ENCODE peak calls at places on chromosomes 6 and 20, in nine cellular contexts. R is GM23248, Y is neuronal stem cell, N is astrocyte, H is HCT116, G is fibroblast of lung, Z is colonic mucosa, W is neural progenitor cell, Q is endothelial cell of umbilical vein. S is an unnamed sample.

GRCh38 chr6:136989591-136990578 is 54.9 kb downstream of the IL20RA start:
- DNase-seq in Y (no peak), G (peak), Z (peak), R (peak), W (peak), Q (no peak), H (no peak), N (no peak), S (no peak)

GRCh38 chr6:143999406-143999805 is 8.7 kb downstream of the PLAGL1 start:
- DNase-seq in W (no peak), Y (no peak), G (peak), N (peak), Z (no peak), H (no peak), R (peak), Q (peak), S (peak)

GRCh38 chr6:24359640-24360454 is 2.0 kb upstream of the DCDC2 start:
- DNase-seq in R (peak), G (peak), N (peak), W (peak), Y (peak), H (peak), Z (peak), Q (peak), S (peak)

GRCh38 chr6:3186974-3187382 is 29.6 kb upstream of the TUBB2A start:
- DNase-seq in Q (no peak), W (no peak), N (no peak), R (no peak), Z (no peak), Y (no peak), G (no peak), H (no peak), S (no peak)

GRCh38 chr6:22113046-22113766 is 183.6 kb downstream of the PRL start:
- DNase-seq in Y (no peak), Q (peak), H (peak), N (peak), R (peak), Z (no peak), W (no peak), G (peak), S (peak)

GRCh38 chr20:4813839-4814695 is 92.4 kb downstream of the PRND start:
- DNase-seq in Q (peak), W (no peak), Z (no peak), G (no peak), N (no peak), H (no peak), R (no peak), Y (no peak), S (peak)

GRCh38 chr6:35139924-35140524 is 1.1 kb downstream of the TCP11 start:
- DNase-seq in N (peak), R (peak), G (peak), Z (peak), H (peak), Y (peak), Q (peak), W (peak), S (peak)

GRCh38 chr20:57996936-57997629 is 231.4 kb downstream of the ANKRD60 start:
- DNase-seq in Q (peak), H (no peak), N (peak), Z (no peak), R (peak), Y (no peak), W (no peak), G (peak), S (peak)

GRCh38 chr6:38143191-38144154 is 323.9 kb downstream of the ZFAND3 start:
- DNase-seq in H (no peak), Y (no peak), R (no peak), N (no peak), Q (no peak), W (no peak), Z (no peak), G (no peak), S (no peak)

GRCh38 chr6:3251462-3252314 is 7.1 kb upstream of the PSMG4 start:
- DNase-seq in G (peak), Y (peak), Z (peak), W (peak), N (peak), H (peak), Q (peak), R (peak), S (peak)

GRCh38 chr20:32251470-32251869 is 26.0 kb upstream of the KIF3B start:
- DNase-seq in Q (no peak), N (no peak), W (no peak), Y (no peak), Z (no peak), R (no peak), H (no peak), G (no peak), S (no peak)

GRCh38 chr6:27562027-27562410 is 89.1 kb upstream of the ZNF184 start:
- DNase-seq in Z (no peak), W (no peak), Y (no peak), N (no peak), G (no peak), Q (no peak), H (peak), R (no peak), S (no peak)

GRCh38 chr6:22667855-22668254 is 98.5 kb downstream of the HDGFL1 start:
- DNase-seq in H (no peak), G (no peak), N (no peak), Y (no peak), Q (no peak), Z (no peak), W (no peak), R (no peak), S (no peak)

GRCh38 chr20:31566658-31567379 is 38.3 kb upstream of the ID1 start:
- DNase-seq in W (no peak), Q (no peak), H (peak), Z (no peak), G (peak), Y (no peak), N (no peak), R (no peak), S (peak)

GRCh38 chr6:60643870-60644269 is 1642.2 kb downstream of the KHDRBS2 start:
- DNase-seq in Q (no peak), Z (no peak), G (no peak), W (peak), Y (no peak), R (no peak), N (no peak), H (no peak), S (no peak)

GRCh38 chr6:85461806-85462185 is 11.9 kb downstream of the NT5E start:
- DNase-seq in R (no peak), Y (no peak), Q (peak), H (no peak), W (no peak), Z (no peak), N (no peak), G (no peak), S (no peak)

GRCh38 chr6:140183881-140184280 is 809.4 kb upstream of the CITED2 start:
- DNase-seq in N (peak), H (no peak), Z (no peak), Q (no peak), Y (no peak), W (no peak), R (peak), G (peak), S (no peak)

GRCh38 chr6:16698988-16699868 is 62.0 kb downstream of the ATXN1 start:
- DNase-seq in W (no peak), G (peak), Y (no peak), Q (no peak), Z (no peak), H (no peak), N (peak), R (peak), S (peak)

GRCh38 chr6:41759106-41759904 is 12.1 kb upstream of the PGC start:
- DNase-seq in R (no peak), W (no peak), H (no peak), N (no peak), Z (no peak), Y (no peak), Q (no peak), G (no peak), S (no peak)

GRCh38 chr20:771741-772464 is 3.6 kb upstream of the SLC52A3 start:
- DNase-seq in W (no peak), Q (no peak), Z (no peak), R (no peak), H (no peak), N (no peak), G (no peak), Y (no peak), S (no peak)

GRCh38 chr6:110066091-110066490 is 88.0 kb downstream of the GPR6 start:
- DNase-seq in Z (no peak), Y (no peak), W (no peak), N (no peak), H (no peak), G (no peak), R (no peak), Q (no peak), S (no peak)

GRCh38 chr20:1891263-1892121 is 3.7 kb upstream of the SIRPA start:
- DNase-seq in Q (no peak), R (no peak), Z (no peak), G (no peak), W (no peak), H (no peak), Y (no peak), N (no peak), S (no peak)

GRCh38 chr20:38203337-38204003 is 38.4 kb upstream of the TGM2 start:
- DNase-seq in R (no peak), Y (no peak), Q (no peak), Z (no peak), N (no peak), W (no peak), H (no peak), G (no peak), S (no peak)

GRCh38 chr6:113980937-113981554 is 10.1 kb upstream of the HDAC2 start:
- DNase-seq in Y (no peak), N (peak), H (no peak), R (peak), G (peak), Q (peak), W (peak), Z (no peak), S (peak)

GRCh38 chr6:106180208-106180607 is 94.1 kb downstream of the PRDM1 start:
- DNase-seq in H (no peak), R (no peak), Z (peak), W (no peak), N (no peak), G (no peak), Y (no peak), Q (no peak), S (no peak)

GRCh38 chr6:147603392-147604081 is 95.0 kb downstream of the SAMD5 start:
- DNase-seq in Y (no peak), R (no peak), W (no peak), Z (no peak), Q (no peak), N (no peak), G (no peak), H (no peak), S (no peak)

GRCh38 chr6:144612811-144613210 is 327.7 kb downstream of the UTRN start:
- DNase-seq in G (no peak), R (no peak), N (no peak), H (no peak), Y (no peak), Q (no peak), Z (no peak), W (no peak), S (no peak)

GRCh38 chr20:13455713-13456112 is 183.0 kb downstream of the TASP1 start:
- DNase-seq in N (no peak), W (no peak), Y (no peak), Z (no peak), G (no peak), Q (no peak), R (no peak), H (no peak), S (no peak)

GRCh38 chr20:19661717-19662637 is 96.1 kb upstream of the RIN2 start:
- DNase-seq in G (peak), Q (peak), Y (peak), Z (peak), H (peak), R (peak), N (peak), W (peak), S (peak)

GRCh38 chr6:109342564-109342963 is 39.7 kb downstream of the CD164 start:
- DNase-seq in N (no peak), W (no peak), Q (no peak), Y (no peak), Z (no peak), R (peak), H (no peak), G (no peak), S (peak)

GRCh38 chr20:17650816-17651760 is 31.0 kb downstream of the RRBP1 start:
- DNase-seq in H (no peak), Y (no peak), R (peak), N (no peak), Q (no peak), G (no peak), W (no peak), Z (no peak), S (peak)

DNA sequence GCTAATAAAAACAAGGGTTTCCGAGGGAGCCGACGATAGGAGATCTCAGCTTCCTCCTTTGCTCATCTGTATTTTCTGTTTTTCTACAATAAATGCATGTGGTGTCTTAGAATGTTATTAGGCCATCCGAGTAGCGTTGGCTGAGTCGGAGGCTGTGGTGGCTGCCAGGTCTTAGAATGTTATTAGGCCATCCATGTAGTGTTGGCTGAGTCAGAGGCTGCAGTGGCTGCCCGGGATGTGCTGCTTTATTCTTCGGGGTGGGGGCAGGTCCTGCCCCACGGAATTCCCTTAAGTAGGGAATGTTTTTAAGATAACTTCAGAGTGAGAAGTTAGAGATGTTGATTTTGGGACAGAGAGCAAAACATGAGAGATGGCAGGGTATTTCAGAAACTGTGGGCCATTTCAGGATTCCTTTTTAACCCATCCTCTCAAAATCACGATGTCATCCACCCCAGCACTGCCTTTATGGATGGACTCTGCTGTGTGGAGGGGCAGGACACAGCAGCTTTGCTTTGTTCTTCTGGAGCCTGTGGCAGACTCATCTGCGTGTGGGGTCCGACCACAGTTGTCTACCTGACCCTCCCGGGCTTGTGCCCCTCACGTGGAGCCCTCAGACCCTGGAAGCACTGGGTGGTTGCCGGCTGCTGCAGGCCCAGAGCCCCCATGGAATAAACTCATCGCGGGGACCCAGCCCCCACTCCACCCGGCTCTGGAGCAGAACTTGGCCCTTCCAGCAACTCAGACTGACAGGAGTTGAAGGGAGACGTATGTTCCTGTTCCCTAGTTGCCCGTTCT is 20.4 kb downstream of the OSBPL2 start:
- DNase-seq in Z (no peak), H (no peak), Y (no peak), W (no peak), N (peak), Q (peak), R (peak), G (peak), S (peak)
- H3K9ac ChIP-seq in Z (no peak), H (no peak), Y (peak), W (no peak), N (no peak), Q (no peak), R (peak), G (no peak), S (no peak)

DNA sequence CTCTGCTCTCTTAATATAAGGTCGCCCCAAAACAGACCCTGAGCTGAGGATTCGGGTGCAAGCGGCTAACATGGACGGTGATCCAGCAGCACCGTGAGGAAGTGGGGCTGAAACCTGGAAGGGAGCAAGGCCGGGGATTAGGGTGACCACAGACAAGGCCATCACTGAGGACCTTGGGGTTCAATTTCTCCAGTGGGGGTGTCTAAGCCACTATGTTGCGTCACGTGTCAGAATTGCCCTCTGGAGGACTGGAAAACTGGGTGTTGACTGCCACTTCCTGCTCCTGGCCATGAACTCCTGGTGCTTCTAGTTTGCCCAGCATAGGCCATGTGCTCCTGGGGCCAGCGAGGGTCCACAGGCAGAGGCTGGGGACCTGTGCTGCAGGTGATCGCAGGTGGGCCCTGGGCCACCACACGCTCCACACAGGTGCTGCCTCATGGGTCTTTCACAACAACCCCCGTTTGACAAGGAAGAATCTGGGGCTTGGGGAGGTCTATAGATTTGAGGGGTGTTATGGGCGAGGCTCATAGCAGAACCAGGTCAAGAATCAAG is 101.9 kb downstream of the CDH26 start:
- DNase-seq in Y (no peak), G (no peak), N (no peak), H (no peak), Z (no peak), W (no peak), R (no peak), Q (no peak), S (no peak)
- H3K9ac ChIP-seq in Y (no peak), G (no peak), N (no peak), H (no peak), Z (no peak), W (no peak), R (no peak), Q (no peak), S (no peak)

GRCh38 chr20:47327711-47328110 is 28.8 kb downstream of the ZMYND8 start:
- DNase-seq in N (no peak), W (no peak), R (no peak), G (no peak), Z (no peak), Y (no peak), Q (no peak), H (no peak), S (no peak)

GRCh38 chr20:47332381-47333206 is 23.9 kb downstream of the ZMYND8 start:
- DNase-seq in R (no peak), Q (no peak), Y (no peak), W (no peak), N (no peak), Z (no peak), G (no peak), H (no peak), S (no peak)

GRCh38 chr20:47330933-47331708 is 25.4 kb downstream of the ZMYND8 start:
- DNase-seq in Z (peak), G (peak), H (peak), R (peak), W (no peak), N (peak), Q (peak), Y (no peak), S (peak)

GRCh38 chr20:47328841-47329448 is 27.6 kb downstream of the ZMYND8 start:
- DNase-seq in R (no peak), G (no peak), N (no peak), W (no peak), H (no peak), Q (no peak), Y (no peak), Z (no peak), S (no peak)

GRCh38 chr20:47330071-47330470 is 26.4 kb downstream of the ZMYND8 start:
- DNase-seq in R (no peak), W (no peak), N (no peak), Z (no peak), Q (no peak), H (no peak), G (no peak), Y (no peak), S (no peak)
- H3K9ac ChIP-seq in R (no peak), W (no peak), N (no peak), Z (no peak), Q (no peak), H (no peak), G (no peak), Y (no peak), S (no peak)

GRCh38 chr20:48710341-48711043 is 117.3 kb downstream of the PREX1 start:
- DNase-seq in Y (no peak), G (no peak), W (no peak), R (no peak), Z (no peak), Q (no peak), H (no peak), N (no peak), S (no peak)

GRCh38 chr20:48709292-48709691 is 118.5 kb downstream of the PREX1 start:
- DNase-seq in N (no peak), Y (no peak), W (no peak), Z (no peak), R (no peak), Q (no peak), H (no peak), G (no peak), S (no peak)

GRCh38 chr20:48709744-48710143 is 118.1 kb downstream of the PREX1 start:
- DNase-seq in H (no peak), R (no peak), Z (no peak), G (no peak), Y (no peak), Q (no peak), W (no peak), N (no peak), S (no peak)

GRCh38 chr20:48711696-48712464 is 115.9 kb downstream of the PREX1 start:
- DNase-seq in Q (no peak), N (no peak), R (no peak), H (no peak), Z (no peak), G (no peak), W (no peak), Y (no peak), S (no peak)

GRCh38 chr20:48711044-48711428 is 116.8 kb downstream of the PREX1 start:
- DNase-seq in Y (no peak), R (no peak), Q (no peak), N (no peak), Z (no peak), H (no peak), W (no peak), G (no peak), S (no peak)
- H3K9ac ChIP-seq in Y (no peak), R (no peak), Q (no peak), N (no peak), Z (no peak), H (no peak), W (no peak), G (no peak), S (no peak)

GRCh38 chr6:165665384-165665672 is 2.3 kb upstream of the PDE10A start:
- DNase-seq in N (no peak), W (no peak), H (no peak), R (no peak), G (no peak), Y (no peak), Z (no peak), Q (no peak), S (no peak)

GRCh38 chr6:165664553-165665383 is 1.7 kb upstream of the PDE10A start:
- DNase-seq in Z (no peak), H (no peak), N (no peak), Y (peak), G (no peak), R (no peak), Q (no peak), W (peak), S (no peak)

GRCh38 chr6:165663283-165663735 is 268 bp upstream of the PDE10A start:
- DNase-seq in Y (peak), H (no peak), Z (no peak), W (peak), Q (peak), G (peak), N (no peak), R (peak), S (peak)

GRCh38 chr6:165662671-165663282 is at the start of gene PDE10A:
- DNase-seq in W (peak), Z (no peak), G (peak), Y (peak), H (no peak), R (peak), Q (peak), N (no peak), S (no peak)

DNA sequence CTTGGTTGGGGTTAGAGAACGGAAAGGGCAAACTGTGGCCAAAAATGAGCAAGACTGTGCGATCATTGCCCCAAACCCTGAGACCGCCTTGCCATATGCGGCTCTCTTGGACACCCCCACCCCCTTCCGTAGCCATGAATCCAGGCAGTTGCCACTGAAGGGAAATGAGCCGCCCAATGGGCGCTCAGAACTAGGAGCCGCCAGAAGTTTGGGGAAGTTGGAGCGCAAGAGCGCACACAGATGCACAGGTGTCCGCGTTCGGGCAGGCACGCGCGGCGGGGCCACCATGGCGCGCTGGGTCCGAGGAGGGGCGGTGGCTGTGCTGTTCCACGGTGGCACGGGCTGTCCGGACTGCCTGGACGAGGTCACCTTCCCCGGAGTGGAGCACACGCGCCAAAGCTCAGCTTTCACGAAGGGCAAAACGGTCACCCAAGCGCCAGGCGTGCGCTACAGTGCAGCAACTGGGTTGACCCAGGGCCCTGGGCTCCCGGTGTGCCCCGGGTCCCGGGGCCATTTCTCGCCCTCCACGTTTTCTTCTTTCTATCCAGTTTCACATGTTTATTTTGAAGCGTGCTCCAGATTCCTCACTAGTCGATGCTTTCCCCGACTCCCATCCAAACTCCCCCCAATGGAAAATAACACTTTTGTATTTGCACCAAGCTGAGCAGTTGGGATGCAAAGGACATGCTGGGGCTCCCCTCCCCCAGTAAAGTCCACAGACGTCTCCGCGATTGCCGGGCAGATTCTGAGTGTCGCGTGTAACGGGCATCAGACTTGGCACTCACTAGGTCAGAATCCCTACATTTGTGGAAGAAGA is 903 bp upstream of the PDE10A start:
- DNase-seq in W (peak), Q (no peak), G (peak), Y (peak), R (peak), H (no peak), N (peak), Z (no peak), S (no peak)
- H3K9ac ChIP-seq in W (no peak), Q (no peak), G (no peak), Y (peak), R (no peak), H (no peak), N (peak), Z (no peak), S (no peak)

S was measured in PC-3.